ENCODE peak calls at places on chromosomes 16 and 17, in four cellular contexts. W is GM12878, Q is HepG2, C is K562. U is an unnamed sample.

GRCh38 chr17:38871247-38871991 is 1.6 kb downstream of the LASP1 start:
- DNase-seq in W (peak), C (peak), Q (peak), U (no peak)

GRCh38 chr16:81589975-81590650 is 145.5 kb downstream of the CMIP start:
- DNase-seq in W (no peak), C (no peak), Q (no peak), U (no peak)

GRCh38 chr17:42387663-42388380 is 420 bp downstream of the STAT3 start:
- DNase-seq in C (peak), Q (no peak), W (no peak), U (peak)

GRCh38 chr16:89164847-89165684 is 6.5 kb upstream of the CDH15 start:
- DNase-seq in C (no peak), Q (no peak), W (no peak), U (no peak)

GRCh38 chr17:42667088-42667951 is 8.2 kb downstream of the TUBG2 start:
- DNase-seq in Q (peak), C (no peak), W (no peak), U (no peak)

GRCh38 chr17:27944546-27945332 is 51.6 kb upstream of the LYRM9 start:
- DNase-seq in C (no peak), W (peak), Q (no peak), U (no peak)

GRCh38 chr16:351804-352520 is 561 bp downstream of the AXIN1 start:
- DNase-seq in W (no peak), C (no peak), Q (no peak), U (no peak)

GRCh38 chr16:31301708-31302400 is 42.1 kb downstream of the ITGAM start:
- DNase-seq in C (no peak), W (no peak), Q (no peak), U (no peak)

GRCh38 chr17:80800775-80801391 is 190.8 kb upstream of the CHMP6 start:
- DNase-seq in W (no peak), C (no peak), Q (no peak), U (no peak)
- TF ChIP-seq FOXK2 in W (no peak), C (no peak), Q (no peak), U (no peak)

DNA sequence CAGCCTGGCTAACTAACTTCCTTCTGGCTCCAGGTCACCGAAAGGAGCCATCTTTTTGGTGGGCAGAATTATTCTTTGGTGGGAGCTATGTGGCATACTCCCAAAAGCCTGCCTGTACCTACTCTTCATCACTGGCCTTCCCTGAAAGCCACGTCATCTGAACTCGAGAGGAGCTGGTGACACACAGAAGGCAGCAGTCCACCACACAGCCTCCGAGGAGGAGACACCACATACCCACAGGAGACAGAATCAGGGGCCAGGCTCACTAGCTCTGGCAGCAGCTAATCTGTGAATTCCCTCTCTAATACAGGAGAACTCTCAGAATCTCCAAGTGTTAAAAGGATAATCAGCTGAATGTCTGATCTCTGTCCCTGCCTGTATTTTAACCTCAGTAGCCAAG is 114.4 kb downstream of the SMG6 start:
- DNase-seq in W (no peak), Q (no peak), C (no peak), U (no peak)
- TF ChIP-seq SP1 in W (no peak), Q (no peak), C (no peak), U (no peak)

GRCh38 chr17:12568358-12569251 is 97.1 kb upstream of the MYOCD start:
- DNase-seq in C (no peak), W (no peak), Q (no peak), U (no peak)

GRCh38 chr17:12567077-12568053 is 98.3 kb upstream of the MYOCD start:
- DNase-seq in C (no peak), W (no peak), Q (no peak), U (no peak)

GRCh38 chr17:12571606-12572005 is 94.1 kb upstream of the MYOCD start:
- DNase-seq in Q (no peak), W (no peak), C (no peak), U (no peak)

GRCh38 chr17:12566281-12567002 is 99.2 kb upstream of the MYOCD start:
- DNase-seq in Q (no peak), C (no peak), W (no peak), U (no peak)
- TF ChIP-seq FOXK2 in Q (no peak), C (no peak), W (no peak), U (no peak)

DNA sequence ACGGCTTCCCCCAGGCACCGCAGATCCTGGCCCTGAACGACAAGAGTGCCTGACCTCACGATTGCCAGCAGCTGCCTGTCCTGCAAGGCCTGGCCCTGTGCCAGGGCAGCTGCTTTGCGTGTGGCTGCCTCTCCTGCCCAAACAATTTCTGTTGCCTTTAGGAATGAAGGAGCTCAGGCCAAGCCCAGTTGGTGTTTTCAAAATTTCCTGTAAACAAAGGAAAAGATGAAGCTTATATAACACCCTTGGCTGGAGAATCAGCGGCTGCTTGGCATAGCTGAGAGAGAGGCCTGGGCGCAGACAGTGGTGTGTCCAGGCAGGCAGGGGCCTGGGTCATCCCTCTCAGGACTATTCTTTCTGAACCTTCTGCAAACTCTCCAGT is 11.7 kb upstream of the SLC47A2 start:
- DNase-seq in W (no peak), C (no peak), Q (peak), U (no peak)
- TF ChIP-seq SP1 in W (no peak), C (no peak), Q (no peak), U (no peak)

DNA sequence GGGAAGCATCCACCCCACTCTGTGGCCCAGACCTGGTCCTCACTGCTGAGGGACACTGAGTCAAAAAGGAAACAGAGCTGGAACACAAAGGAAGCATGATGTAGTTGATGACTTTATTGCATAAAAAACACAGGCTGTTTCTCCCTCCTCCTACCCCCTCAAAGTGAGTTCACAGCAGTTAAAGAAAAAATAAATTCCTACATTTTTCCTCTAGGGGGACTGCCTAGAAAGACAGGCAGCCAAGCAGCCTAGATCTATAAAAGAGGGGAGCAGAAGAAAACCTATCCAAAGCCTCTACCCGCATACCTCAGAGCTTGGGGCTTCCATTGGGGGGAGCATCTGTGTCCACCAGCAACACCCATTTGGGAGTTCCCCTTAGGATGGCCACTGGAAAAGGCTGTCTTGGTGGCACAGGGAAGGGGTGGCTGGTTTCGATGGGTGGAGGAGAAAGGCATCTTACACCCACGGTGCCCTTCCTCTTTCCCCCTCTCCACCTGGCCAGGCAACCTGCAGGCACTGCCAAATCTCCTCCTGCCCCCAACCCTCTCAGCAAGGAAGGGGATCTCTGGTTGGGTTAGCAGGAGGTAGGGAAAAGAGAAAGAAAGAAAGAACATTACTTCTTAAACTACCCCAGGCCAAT is 3.9 kb upstream of the SCRN2 start:
- DNase-seq in W (no peak), Q (no peak), C (peak), U (no peak)
- TF ChIP-seq FOXK2 in W (no peak), Q (no peak), C (no peak), U (no peak)

GRCh38 chr17:82412535-82413520 is 5.3 kb upstream of the HEXD start:
- DNase-seq in Q (peak), W (no peak), C (no peak), U (no peak)
- TF ChIP-seq SP1 in Q (no peak), W (no peak), C (no peak), U (no peak)

GRCh38 chr16:46737621-46738214 is 10.4 kb downstream of the MYLK3 start:
- DNase-seq in Q (no peak), C (no peak), W (no peak), U (no peak)
- TF ChIP-seq FOXK2 in Q (no peak), C (no peak), W (no peak), U (no peak)

GRCh38 chr17:10046786-10047609 is 141.9 kb upstream of the RCVRN start:
- DNase-seq in W (peak), Q (no peak), C (no peak), U (no peak)

GRCh38 chr17:10046259-10046658 is 141.2 kb upstream of the RCVRN start:
- DNase-seq in C (no peak), W (no peak), Q (no peak), U (no peak)

GRCh38 chr17:10051112-10051511 is 146.0 kb upstream of the RCVRN start:
- DNase-seq in Q (no peak), W (no peak), C (no peak), U (no peak)

GRCh38 chr17:10050597-10051101 is 145.6 kb upstream of the RCVRN start:
- DNase-seq in W (peak), Q (no peak), C (no peak), U (no peak)

GRCh38 chr17:10048951-10049350 is 143.9 kb upstream of the RCVRN start:
- DNase-seq in Q (peak), W (no peak), C (no peak), U (no peak)
- TF ChIP-seq SP1 in Q (no peak), W (no peak), C (no peak), U (no peak)

DNA sequence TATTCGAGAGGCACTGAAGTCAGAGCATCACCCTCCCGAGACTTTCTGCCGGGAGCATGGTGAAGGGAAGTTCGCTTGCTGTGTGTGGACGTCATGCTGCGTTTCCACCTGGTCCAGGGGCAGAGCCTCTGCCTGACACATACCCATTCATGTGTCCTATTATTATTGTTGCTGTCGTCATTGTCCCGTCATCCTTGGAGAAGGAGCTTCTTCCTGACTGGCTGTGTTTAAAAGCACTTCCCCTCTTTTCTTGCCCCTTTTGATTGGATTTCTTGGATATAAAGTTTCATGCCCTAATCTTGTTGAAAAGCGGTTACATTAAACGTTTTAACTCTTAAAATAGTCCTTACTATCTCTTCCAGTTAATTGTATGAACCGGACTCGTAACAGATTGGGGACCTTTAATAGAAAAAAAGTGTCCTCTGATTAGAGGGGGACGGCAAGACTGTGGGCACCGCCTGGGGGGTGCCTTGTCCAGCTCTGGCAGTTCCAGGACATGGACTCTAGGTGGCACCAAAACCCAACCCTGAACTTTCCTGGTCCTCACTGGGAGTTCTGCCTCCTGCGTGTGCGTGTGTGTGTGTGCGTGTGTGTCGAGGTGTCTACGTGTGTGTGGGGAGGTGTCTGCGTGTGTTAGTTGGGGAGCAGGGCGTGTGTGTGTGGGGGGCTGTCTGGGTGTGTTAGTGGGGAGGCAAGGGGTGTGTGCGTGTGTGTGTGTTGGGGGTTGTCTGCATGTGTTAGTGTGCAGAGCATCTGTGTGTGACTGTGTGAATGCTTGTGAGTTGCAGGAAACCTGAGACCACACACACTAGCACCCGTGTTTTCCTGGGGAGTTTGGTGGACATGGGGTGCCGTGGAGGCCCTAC is 133.3 kb upstream of the CIBAR2 start:
- DNase-seq in W (no peak), Q (peak), C (peak), U (peak)
- TF ChIP-seq FOXK2 in W (no peak), Q (no peak), C (peak), U (no peak)